ENCODE peak calls at places on chromosomes 5 and 9, in ten cellular contexts. H is kidney epithelial cell, P is brain microvascular endothelial cell, F is pancreas, O is breast epithelium, I is fibroblast of the aortic adventitia, G is fibroblast of mammary gland, C is left ventricle myocardium inferior, X is AG09309, J is body of pancreas. E is an unnamed sample.
A peak's percentile ranks its signal among the peaks of the same experiment; 100 is the strongest.

GRCh38 chr9:116208417-116209232 is 55.0 kb downstream of the PAPPA start:
- DNase-seq in H (no peak), P (peak; percentile 63), F (no peak), O (no peak), I (peak; percentile 65), G (peak; percentile 75), C (no peak), X (peak; percentile 64), J (no peak), E (peak; percentile 56)

GRCh38 chr5:178826216-178826615 is 33.5 kb upstream of the ZNF354B start:
- DNase-seq in H (no peak), P (no peak), F (no peak), O (no peak), I (no peak), G (no peak), C (no peak), X (no peak), J (no peak), E (no peak)

GRCh38 chr5:121688126-121688525 is 163.6 kb upstream of the FTMT start:
- DNase-seq in H (no peak), P (no peak), F (no peak), O (no peak), I (no peak), G (no peak), C (no peak), X (no peak), J (no peak), E (no peak)

GRCh38 chr5:41009228-41009627 is 61.9 kb downstream of the MROH2B start:
- DNase-seq in H (no peak), P (peak; percentile 38), F (no peak), O (no peak), I (peak; percentile 49), G (peak; percentile 65), C (no peak), X (no peak), J (no peak), E (peak; percentile 20)

GRCh38 chr5:10724799-10725507 is 36.1 kb downstream of the DAP start:
- DNase-seq in H (peak; percentile 50), P (peak; percentile 77), F (peak; percentile 65), O (no peak), I (peak; percentile 96), G (peak; percentile 92), C (peak; percentile 65), X (peak; percentile 38), J (peak; percentile 68), E (peak; percentile 94)

GRCh38 chr5:156681276-156681675 is 168.8 kb upstream of the PPP1R2B start:
- DNase-seq in H (no peak), P (no peak), F (no peak), O (no peak), I (no peak), G (no peak), C (no peak), X (no peak), J (no peak), E (no peak)

GRCh38 chr5:97049175-97049574 is 93.2 kb downstream of the LIX1 start:
- DNase-seq in H (no peak), P (no peak), F (no peak), O (no peak), I (no peak), G (no peak), C (no peak), X (no peak), J (no peak), E (no peak)

GRCh38 chr5:149154629-149155028 is 13.3 kb downstream of the ABLIM3 start:
- DNase-seq in H (no peak), P (no peak), F (no peak), O (no peak), I (no peak), G (no peak), C (no peak), X (no peak), J (no peak), E (no peak)

GRCh38 chr5:82364497-82364896 is 86.3 kb upstream of the RPS23 start:
- DNase-seq in H (no peak), P (peak; percentile 75), F (no peak), O (no peak), I (peak; percentile 92), G (peak; percentile 79), C (no peak), X (no peak), J (no peak), E (peak; percentile 85)

GRCh38 chr5:56311306-56311904 is 78.3 kb upstream of the ANKRD55 start:
- DNase-seq in H (peak; percentile 19), P (no peak), F (peak; percentile 57), O (no peak), I (no peak), G (no peak), C (no peak), X (no peak), J (no peak), E (no peak)

GRCh38 chr5:56313004-56313531 is 79.9 kb upstream of the ANKRD55 start:
- DNase-seq in H (no peak), P (no peak), F (no peak), O (no peak), I (no peak), G (no peak), C (no peak), X (no peak), J (no peak), E (no peak)

GRCh38 chr5:56316302-56316994 is 83.3 kb upstream of the ANKRD55 start:
- DNase-seq in H (no peak), P (no peak), F (no peak), O (no peak), I (no peak), G (no peak), C (no peak), X (no peak), J (no peak), E (no peak)

GRCh38 chr5:56313596-56313995 is 80.5 kb upstream of the ANKRD55 start:
- DNase-seq in H (no peak), P (no peak), F (no peak), O (no peak), I (no peak), G (no peak), C (no peak), X (no peak), J (no peak), E (no peak)

GRCh38 chr5:56314536-56314935 is 81.4 kb upstream of the ANKRD55 start:
- DNase-seq in H (no peak), P (no peak), F (no peak), O (no peak), I (no peak), G (peak; percentile 36), C (peak; percentile 17), X (no peak), J (peak; percentile 33), E (no peak)
- TF ChIP-seq CTCF in H (peak; percentile 41), P (peak; percentile 59), F (no peak), O (no peak), I (peak; percentile 41), G (peak; percentile 77), C (peak; percentile 65), X (peak; percentile 71), J (no peak), E (peak; percentile 22)

GRCh38 chr9:21557428-21557768 is 75.3 kb upstream of the IFNE start:
- DNase-seq in H (no peak), P (no peak), F (no peak), O (no peak), I (no peak), G (no peak), C (no peak), X (no peak), J (no peak), E (peak; percentile 39)
- H3K4me3 ChIP-seq in H (peak overlapping the region; percentile 94), P (peak overlapping the region; percentile 80), F (no peak overlapping the region), O (no peak overlapping the region), I (peak overlapping the region; percentile 79), G (peak overlapping the region; percentile 82), C (no peak overlapping the region), X (peak overlapping the region; percentile 89), J (no peak overlapping the region), E (peak overlapping the region; percentile 80)

GRCh38 chr5:88144219-88145040 is 124.2 kb downstream of the TMEM161B start:
- DNase-seq in H (no peak), P (no peak), F (no peak), O (no peak), I (no peak), G (no peak), C (no peak), X (no peak), J (no peak), E (peak; percentile 23)

GRCh38 chr5:88143693-88144218 is 124.9 kb downstream of the TMEM161B start:
- DNase-seq in H (no peak), P (no peak), F (no peak), O (no peak), I (no peak), G (no peak), C (no peak), X (no peak), J (no peak), E (no peak)

GRCh38 chr5:88145603-88146467 is 122.8 kb downstream of the TMEM161B start:
- DNase-seq in H (no peak), P (no peak), F (no peak), O (no peak), I (no peak), G (no peak), C (no peak), X (no peak), J (no peak), E (peak; percentile 41)

GRCh38 chr5:88142801-88143692 is 125.6 kb downstream of the TMEM161B start:
- DNase-seq in H (no peak), P (no peak), F (no peak), O (no peak), I (peak; percentile 51), G (peak; percentile 23), C (no peak), X (no peak), J (no peak), E (peak; percentile 59)

GRCh38 chr5:88145205-88145602 is 123.4 kb downstream of the TMEM161B start:
- DNase-seq in H (no peak), P (no peak), F (no peak), O (no peak), I (peak; percentile 3), G (no peak), C (no peak), X (no peak), J (no peak), E (peak; percentile 2)
- TF ChIP-seq CTCF in H (no peak), P (no peak), F (no peak), O (no peak), I (no peak), G (no peak), C (no peak), X (no peak), J (no peak), E (no peak)

GRCh38 chr9:95021166-95021886 is 294.8 kb downstream of the AOPEP start:
- DNase-seq in H (no peak), P (no peak), F (no peak), O (no peak), I (no peak), G (no peak), C (no peak), X (no peak), J (no peak), E (no peak)

GRCh38 chr9:95017661-95018060 is 291.2 kb downstream of the AOPEP start:
- DNase-seq in H (no peak), P (no peak), F (no peak), O (no peak), I (peak; percentile 54), G (no peak), C (no peak), X (no peak), J (no peak), E (no peak)

GRCh38 chr9:95015569-95015968 is 289.1 kb downstream of the AOPEP start:
- DNase-seq in H (no peak), P (no peak), F (no peak), O (no peak), I (no peak), G (no peak), C (no peak), X (no peak), J (no peak), E (no peak)

GRCh38 chr9:95017062-95017461 is 290.6 kb downstream of the AOPEP start:
- DNase-seq in H (no peak), P (no peak), F (no peak), O (no peak), I (peak; percentile 40), G (peak; percentile 39), C (no peak), X (no peak), J (no peak), E (no peak)

GRCh38 chr9:95018099-95018927 is 291.8 kb downstream of the AOPEP start:
- DNase-seq in H (peak; percentile 86), P (peak; percentile 93), F (no peak), O (peak; percentile 45), I (peak; percentile 96), G (peak; percentile 97), C (peak; percentile 34), X (peak; percentile 88), J (no peak), E (peak; percentile 95)
- H3K4me3 ChIP-seq in H (no peak overlapping the region), P (no peak overlapping the region), F (no peak overlapping the region), O (no peak overlapping the region), I (peak overlapping the region; percentile 32), G (no peak overlapping the region), C (peak overlapping the region; percentile 46), X (no peak overlapping the region), J (no peak overlapping the region), E (no peak overlapping the region)